ENCODE peak calls at places on chromosomes 1 and 21, in nine cellular contexts. One of them, this sample, is unnamed.

GRCh38 chr21:34129039-34129891 is 55.9 kb downstream of the MRPS6 start:
- DNase-seq in T-helper 9 cell: peak; percentile 12
- DNase-seq in natural killer cell: no peak
- DNase-seq in GM10248: no peak
- DNase-seq in T-helper 1 cell: peak; percentile 36
- DNase-seq in GM03348: peak; percentile 80
- DNase-seq in transverse colon: peak; percentile 42
- DNase-seq in nucleus accumbens: peak; percentile 71
- DNase-seq in amygdala: no peak
- DNase-seq in this sample: no peak

GRCh38 chr1:67735806-67736627 is 51.0 kb downstream of the GADD45A start:
- DNase-seq in amygdala: no peak
- DNase-seq in T-helper 1 cell: no peak
- DNase-seq in natural killer cell: no peak
- DNase-seq in nucleus accumbens: peak; percentile 42
- DNase-seq in transverse colon: peak; percentile 78
- DNase-seq in T-helper 9 cell: peak; percentile 1
- DNase-seq in GM10248: peak; percentile 68
- DNase-seq in GM03348: peak; percentile 88
- DNase-seq in this sample: peak; percentile 43

GRCh38 chr1:19651141-19651737 is 7.1 kb downstream of the NBL1 start:
- DNase-seq in transverse colon: peak; percentile 43
- DNase-seq in T-helper 9 cell: peak; percentile 41
- DNase-seq in nucleus accumbens: peak; percentile 61
- DNase-seq in T-helper 1 cell: peak; percentile 35
- DNase-seq in natural killer cell: no peak
- DNase-seq in GM10248: peak; percentile 77
- DNase-seq in GM03348: peak; percentile 89
- DNase-seq in amygdala: no peak
- DNase-seq in this sample: no peak

GRCh38 chr1:65963161-65963888 is 170.6 kb downstream of the PDE4B start:
- DNase-seq in T-helper 1 cell: no peak
- DNase-seq in natural killer cell: no peak
- DNase-seq in nucleus accumbens: peak; percentile 32
- DNase-seq in GM10248: no peak
- DNase-seq in transverse colon: no peak
- DNase-seq in GM03348: no peak
- DNase-seq in T-helper 9 cell: no peak
- DNase-seq in amygdala: no peak
- DNase-seq in this sample: no peak

GRCh38 chr1:44811234-44811633 is 2.9 kb downstream of the BTBD19 start:
- DNase-seq in natural killer cell: no peak
- DNase-seq in GM03348: no peak
- DNase-seq in T-helper 9 cell: no peak
- DNase-seq in T-helper 1 cell: no peak
- DNase-seq in transverse colon: no peak
- DNase-seq in GM10248: no peak
- DNase-seq in amygdala: no peak
- DNase-seq in nucleus accumbens: no peak
- DNase-seq in this sample: no peak

GRCh38 chr1:2946291-2946690 is 75.0 kb upstream of the ACTRT2 start:
- DNase-seq in nucleus accumbens: no peak
- DNase-seq in transverse colon: no peak
- DNase-seq in amygdala: no peak
- DNase-seq in T-helper 1 cell: no peak
- DNase-seq in T-helper 9 cell: no peak
- DNase-seq in natural killer cell: no peak
- DNase-seq in GM03348: no peak
- DNase-seq in GM10248: no peak
- DNase-seq in this sample: no peak

GRCh38 chr1:50973875-50974617 is 4.0 kb downstream of the CDKN2C start:
- DNase-seq in transverse colon: no peak
- DNase-seq in T-helper 9 cell: no peak
- DNase-seq in T-helper 1 cell: no peak
- DNase-seq in GM10248: no peak
- DNase-seq in nucleus accumbens: no peak
- DNase-seq in natural killer cell: no peak
- DNase-seq in GM03348: no peak
- DNase-seq in amygdala: no peak
- DNase-seq in this sample: peak; percentile 39

GRCh38 chr1:151372411-151372934 is at the start of gene SELENBP1:
- DNase-seq in transverse colon: peak; percentile 94
- DNase-seq in nucleus accumbens: peak; percentile 75
- DNase-seq in natural killer cell: no peak
- DNase-seq in T-helper 1 cell: no peak
- DNase-seq in GM03348: peak; percentile 72
- DNase-seq in GM10248: no peak
- DNase-seq in T-helper 9 cell: no peak
- DNase-seq in amygdala: no peak
- DNase-seq in this sample: peak; percentile 96

GRCh38 chr1:162855461-162856150 is 5.4 kb downstream of the CCDC190 start:
- DNase-seq in amygdala: no peak
- DNase-seq in transverse colon: no peak
- DNase-seq in T-helper 1 cell: no peak
- DNase-seq in T-helper 9 cell: no peak
- DNase-seq in natural killer cell: no peak
- DNase-seq in GM10248: no peak
- DNase-seq in nucleus accumbens: no peak
- DNase-seq in GM03348: peak; percentile 21
- DNase-seq in this sample: no peak

GRCh38 chr1:111754964-111755320 is 759 bp upstream of the DDX20 start:
- DNase-seq in transverse colon: peak; percentile 49
- DNase-seq in GM10248: peak; percentile 24
- DNase-seq in amygdala: no peak
- DNase-seq in T-helper 1 cell: peak; percentile 10
- DNase-seq in natural killer cell: no peak
- DNase-seq in GM03348: peak; percentile 68
- DNase-seq in T-helper 9 cell: no peak
- DNase-seq in nucleus accumbens: peak; percentile 69
- DNase-seq in this sample: peak; percentile 68

GRCh38 chr21:37615962-37616361 is 249.4 kb downstream of the DYRK1A start:
- DNase-seq in nucleus accumbens: no peak
- DNase-seq in natural killer cell: no peak
- DNase-seq in amygdala: no peak
- DNase-seq in transverse colon: no peak
- DNase-seq in GM10248: no peak
- DNase-seq in T-helper 1 cell: no peak
- DNase-seq in GM03348: no peak
- DNase-seq in T-helper 9 cell: no peak
- DNase-seq in this sample: no peak

GRCh38 chr1:3000214-3000613 is 21.1 kb upstream of the ACTRT2 start:
- DNase-seq in T-helper 9 cell: no peak
- DNase-seq in natural killer cell: no peak
- DNase-seq in GM03348: no peak
- DNase-seq in amygdala: no peak
- DNase-seq in nucleus accumbens: no peak
- DNase-seq in transverse colon: no peak
- DNase-seq in GM10248: no peak
- DNase-seq in T-helper 1 cell: no peak
- DNase-seq in this sample: no peak

GRCh38 chr1:227343727-227344551 is 25.6 kb upstream of the CDC42BPA start:
- DNase-seq in GM03348: peak; percentile 86
- DNase-seq in T-helper 1 cell: no peak
- DNase-seq in amygdala: no peak
- DNase-seq in transverse colon: no peak
- DNase-seq in nucleus accumbens: no peak
- DNase-seq in natural killer cell: no peak
- DNase-seq in GM10248: no peak
- DNase-seq in T-helper 9 cell: no peak
- DNase-seq in this sample: no peak

GRCh38 chr1:246069581-246069980 is 437.5 kb downstream of the SMYD3 start:
- DNase-seq in transverse colon: no peak
- DNase-seq in amygdala: no peak
- DNase-seq in GM10248: no peak
- DNase-seq in natural killer cell: no peak
- DNase-seq in GM03348: no peak
- DNase-seq in T-helper 9 cell: no peak
- DNase-seq in nucleus accumbens: no peak
- DNase-seq in T-helper 1 cell: no peak
- DNase-seq in this sample: no peak

GRCh38 chr1:174191255-174191906 is 32.1 kb downstream of the RABGAP1L start:
- DNase-seq in amygdala: no peak
- DNase-seq in GM10248: no peak
- DNase-seq in transverse colon: no peak
- DNase-seq in T-helper 9 cell: no peak
- DNase-seq in natural killer cell: no peak
- DNase-seq in nucleus accumbens: no peak
- DNase-seq in GM03348: peak; percentile 79
- DNase-seq in T-helper 1 cell: no peak
- DNase-seq in this sample: no peak

GRCh38 chr1:55012661-55013060 is 13.9 kb downstream of the BSND start:
- DNase-seq in T-helper 1 cell: no peak
- DNase-seq in transverse colon: no peak
- DNase-seq in natural killer cell: no peak
- DNase-seq in amygdala: no peak
- DNase-seq in T-helper 9 cell: no peak
- DNase-seq in nucleus accumbens: no peak
- DNase-seq in GM03348: no peak
- DNase-seq in GM10248: no peak
- DNase-seq in this sample: peak; percentile 63